ENCODE peak calls at places on chromosome 20, in four cellular contexts. T, I, V and E are unnamed samples.

GRCh38 chr20:12207875-12208274 is 290.2 kb downstream of the BTBD3 start:
- DNase-seq in I (no peak), V (no peak), T (peak), E (no peak)

GRCh38 chr20:2751868-2752630 is 48.4 kb downstream of the CPXM1 start:
- DNase-seq in T (no peak), I (no peak), V (no peak), E (no peak)

GRCh38 chr20:63855363-63856110 is 5.8 kb upstream of the ABHD16B start:
- DNase-seq in I (no peak), V (no peak), T (no peak), E (no peak)

GRCh38 chr20:57420571-57421257 is 29.5 kb downstream of the RBM38 start:
- DNase-seq in I (no peak), T (no peak), V (no peak), E (no peak)

GRCh38 chr20:14950633-14951032 is 613.2 kb upstream of the FLRT3 start:
- DNase-seq in T (no peak), I (no peak), V (no peak), E (no peak)

GRCh38 chr20:10369723-10370090 is 64.3 kb downstream of the MKKS start:
- DNase-seq in I (no peak), V (peak), T (no peak), E (peak)

GRCh38 chr20:40488401-40488800 is 200.6 kb downstream of the MAFB start:
- DNase-seq in T (no peak), V (no peak), I (no peak), E (no peak)

GRCh38 chr20:16003310-16003709 is 569.9 kb downstream of the KIF16B start:
- DNase-seq in I (no peak), T (no peak), V (no peak), E (no peak)

GRCh38 chr20:37364927-37365272 is 19.0 kb downstream of the SRC start:
- DNase-seq in T (no peak), I (no peak), V (no peak), E (no peak)

GRCh38 chr20:6651561-6651960 is 115.9 kb upstream of the BMP2 start:
- DNase-seq in V (no peak), I (no peak), T (no peak), E (no peak)

GRCh38 chr20:47336013-47336754 is 20.3 kb downstream of the ZMYND8 start:
- DNase-seq in I (peak), V (peak), T (peak), E (no peak)

GRCh38 chr20:34953960-34954359 is 1.6 kb downstream of the GSS start:
- DNase-seq in V (no peak), T (no peak), I (no peak), E (no peak)

GRCh38 chr20:542777-543368 is 717 bp downstream of the CSNK2A1 start:
- DNase-seq in V (no peak), T (no peak), I (no peak), E (no peak)

GRCh38 chr20:35122787-35123405 is 24.2 kb downstream of the EDEM2 start:
- DNase-seq in T (no peak), V (no peak), I (no peak), E (no peak)

GRCh38 chr20:32509639-32510066 is 75.5 kb downstream of the NOL4L start:
- DNase-seq in T (no peak), V (no peak), I (peak), E (no peak)

GRCh38 chr20:8670900-8671229 is 398.0 kb upstream of the PLCB4 start:
- DNase-seq in I (no peak), V (no peak), T (no peak), E (no peak)

GRCh38 chr20:14633507-14633906 is 296.1 kb upstream of the FLRT3 start:
- DNase-seq in T (no peak), V (no peak), I (no peak), E (no peak)

GRCh38 chr20:688809-689208 is 13.2 kb upstream of the SCRT2 start:
- DNase-seq in I (peak), T (no peak), V (peak), E (no peak)

GRCh38 chr20:20548527-20549266 is 163.7 kb downstream of the RALGAPA2 start:
- DNase-seq in I (no peak), T (no peak), V (peak), E (no peak)

GRCh38 chr20:47353224-47353696 is 3.2 kb downstream of the ZMYND8 start:
- DNase-seq in V (no peak), T (no peak), I (no peak), E (no peak)

GRCh38 chr20:55678970-55679667 is 326.2 kb downstream of the CBLN4 start:
- DNase-seq in T (no peak), V (no peak), I (no peak), E (no peak)

GRCh38 chr20:931401-931800 is 15.3 kb upstream of the ANGPT4 start:
- DNase-seq in V (no peak), I (no peak), T (no peak), E (no peak)

GRCh38 chr20:4493386-4493785 is 228.3 kb upstream of the PRND start:
- DNase-seq in I (no peak), T (no peak), V (peak), E (no peak)

GRCh38 chr20:4951299-4951698 is 50.0 kb downstream of the SLC23A2 start:
- DNase-seq in V (peak), T (peak), I (peak), E (no peak)

GRCh38 chr20:57899554-57899953 is 189.7 kb upstream of the PMEPA1 start:
- DNase-seq in I (no peak), T (no peak), V (no peak), E (no peak)

GRCh38 chr20:48826883-48827771 is 672 bp downstream of the PREX1 start:
- DNase-seq in T (no peak), V (no peak), I (no peak), E (no peak)

GRCh38 chr20:10978713-10979112 is 304.9 kb upstream of the JAG1 start:
- DNase-seq in T (no peak), V (no peak), I (no peak), E (no peak)

GRCh38 chr20:31717478-31717946 is 5.2 kb downstream of the BCL2L1 start:
- DNase-seq in V (no peak), I (no peak), T (no peak), E (no peak)

GRCh38 chr20:35595456-35595855 is 20.2 kb upstream of the SPAG4 start:
- DNase-seq in V (no peak), I (no peak), T (no peak), E (no peak)

GRCh38 chr20:7843613-7844012 is 96.6 kb downstream of the HAO1 start:
- DNase-seq in V (no peak), I (no peak), T (no peak), E (peak)

GRCh38 chr20:33915726-33916331 is 77.9 kb upstream of the RALY start:
- DNase-seq in V (no peak), T (no peak), I (no peak), E (no peak)

GRCh38 chr20:13898012-13898612 is 92.3 kb downstream of the SEL1L2 start:
- DNase-seq in I (no peak), V (no peak), T (no peak), E (no peak)

GRCh38 chr20:10322073-10323012 is 103.7 kb downstream of the SNAP25 start:
- DNase-seq in V (no peak), T (no peak), I (no peak), E (no peak)

GRCh38 chr20:47319517-47320252 is 36.8 kb downstream of the ZMYND8 start:
- DNase-seq in T (peak), I (peak), V (peak), E (no peak)

GRCh38 chr20:45545754-45546453 is 1.3 kb downstream of the EPPIN start:
- DNase-seq in I (peak), T (no peak), V (no peak), E (no peak)

GRCh38 chr20:24389686-24390085 is 79.7 kb upstream of the SYNDIG1 start:
- DNase-seq in I (no peak), T (peak), V (no peak), E (no peak)

GRCh38 chr20:57289401-57290177 is 23.1 kb upstream of the BMP7 start:
- DNase-seq in V (no peak), I (no peak), T (no peak), E (no peak)

GRCh38 chr20:11882651-11883050 is 35.0 kb upstream of the BTBD3 start:
- DNase-seq in V (no peak), T (no peak), I (no peak), E (no peak)

GRCh38 chr20:47306755-47307370 is 49.6 kb downstream of the ZMYND8 start:
- DNase-seq in V (no peak), I (no peak), T (no peak), E (no peak)

DNA sequence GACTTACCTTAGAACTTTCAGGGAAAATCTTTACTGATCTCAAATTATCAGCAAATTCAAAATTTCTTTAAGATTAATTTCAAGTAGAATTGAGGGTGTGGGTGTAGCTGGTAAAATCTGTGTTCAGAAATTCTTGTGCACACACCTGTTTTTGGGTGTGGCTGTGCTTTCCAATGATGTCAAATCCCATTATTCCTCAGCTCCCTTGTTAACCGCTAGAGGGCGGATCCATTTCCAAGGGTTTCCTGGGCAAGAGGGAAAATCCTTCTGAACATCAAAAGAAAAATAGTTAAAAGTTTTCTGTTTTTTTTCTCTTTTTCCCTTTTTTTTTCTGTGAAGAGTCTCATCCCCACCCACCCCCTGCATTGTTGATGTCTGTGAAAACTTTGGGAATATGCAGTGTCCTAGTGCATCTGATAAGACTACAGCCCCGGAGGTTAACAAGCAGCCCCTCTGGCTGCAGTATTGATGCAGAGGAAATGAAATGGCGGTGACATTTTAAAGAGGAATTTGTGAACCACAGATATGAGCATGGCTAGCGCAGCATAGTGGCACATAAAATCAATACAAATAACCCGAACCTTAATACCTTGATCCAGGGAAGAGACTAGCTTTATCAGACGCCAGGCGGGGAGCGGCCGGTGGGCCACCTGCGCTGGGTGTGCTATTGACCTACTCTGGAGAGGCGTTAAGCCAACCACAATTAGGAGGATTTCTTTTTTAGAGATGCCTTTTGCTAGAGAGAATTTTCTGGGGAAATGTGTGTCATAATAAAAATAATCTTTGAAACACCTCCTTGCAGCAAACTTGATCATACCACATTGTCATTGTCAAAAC is 130.9 kb downstream of the FOXA2 start:
- DNase-seq in I (no peak), T (no peak), V (peak), E (no peak)
- TF ChIP-seq CTCF in I (peak), T (peak), V (peak), E (peak)

DNA sequence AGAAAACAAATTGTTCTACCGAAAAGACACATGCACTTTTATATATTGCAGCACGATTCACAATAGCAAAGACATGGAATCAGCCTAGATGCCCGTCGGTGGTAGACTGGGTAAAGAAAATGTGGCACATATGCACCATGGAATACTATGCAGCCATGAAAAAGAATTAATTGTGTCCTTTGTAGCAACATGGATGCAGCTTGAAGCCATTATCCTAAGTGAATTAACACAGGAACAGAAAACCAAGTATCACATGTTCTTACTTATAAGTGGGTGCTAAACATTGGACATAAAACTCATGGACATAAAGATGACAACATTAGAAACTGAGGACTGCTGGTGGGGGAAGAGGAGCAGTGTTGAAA is 32.4 kb downstream of the RALGAPB start:
- DNase-seq in V (no peak), T (no peak), I (no peak), E (no peak)
- TF ChIP-seq CTCF in V (no peak), T (no peak), I (no peak), E (no peak)

GRCh38 chr20:62804021-62804631 is 509 bp upstream of the OGFR start:
- DNase-seq in I (no peak), T (no peak), V (no peak), E (no peak)
- TF ChIP-seq CTCF in I (no peak), T (no peak), V (no peak), E (no peak)

GRCh38 chr20:18066421-18067333 is 9.0 kb upstream of the OVOL2 start:
- DNase-seq in T (no peak), V (no peak), I (no peak), E (no peak)
- TF ChIP-seq CTCF in T (no peak), V (peak), I (peak), E (peak)

GRCh38 chr20:44111712-44112335 is 75.2 kb downstream of the JPH2 start:
- DNase-seq in I (peak), T (no peak), V (no peak), E (no peak)

GRCh38 chr20:44112456-44112855 is 74.5 kb downstream of the JPH2 start:
- DNase-seq in I (no peak), T (no peak), V (no peak), E (no peak)

GRCh38 chr20:44110816-44111568 is 76.0 kb downstream of the JPH2 start:
- DNase-seq in I (no peak), T (no peak), V (no peak), E (no peak)

GRCh38 chr20:44112889-44113641 is 73.9 kb downstream of the JPH2 start:
- DNase-seq in I (no peak), V (no peak), T (no peak), E (no peak)

GRCh38 chr20:44109951-44110361 is 77.0 kb downstream of the JPH2 start:
- DNase-seq in I (no peak), T (no peak), V (no peak), E (no peak)
- TF ChIP-seq CTCF in I (peak), T (no peak), V (peak), E (peak)

GRCh38 chr20:58973866-58974265 is 7.2 kb upstream of the NELFCD start:
- DNase-seq in V (no peak), I (no peak), T (no peak), E (no peak)
- TF ChIP-seq CTCF in V (no peak), I (no peak), T (no peak), E (no peak)

GRCh38 chr20:41540459-41540858 is 77.7 kb downstream of the CHD6 start:
- DNase-seq in T (no peak), V (no peak), I (no peak), E (no peak)
- TF ChIP-seq CTCF in T (no peak), V (no peak), I (no peak), E (no peak)

GRCh38 chr20:49982346-49983122 is at the start of gene SNAI1:
- DNase-seq in I (peak), T (peak), V (peak), E (peak)

GRCh38 chr20:49981218-49982071 is 1.3 kb upstream of the SNAI1 start:
- DNase-seq in V (no peak), T (no peak), I (no peak), E (no peak)

GRCh38 chr20:49980140-49981008 is 2.4 kb upstream of the SNAI1 start:
- DNase-seq in T (no peak), V (peak), I (no peak), E (no peak)

GRCh38 chr20:49983123-49983847 is 505 bp downstream of the SNAI1 start:
- DNase-seq in V (peak), I (no peak), T (no peak), E (no peak)

GRCh38 chr20:49982072-49982345 is 771 bp upstream of the SNAI1 start:
- DNase-seq in I (no peak), V (no peak), T (no peak), E (no peak)
- TF ChIP-seq CTCF in I (no peak), V (no peak), T (no peak), E (no peak)

DNA sequence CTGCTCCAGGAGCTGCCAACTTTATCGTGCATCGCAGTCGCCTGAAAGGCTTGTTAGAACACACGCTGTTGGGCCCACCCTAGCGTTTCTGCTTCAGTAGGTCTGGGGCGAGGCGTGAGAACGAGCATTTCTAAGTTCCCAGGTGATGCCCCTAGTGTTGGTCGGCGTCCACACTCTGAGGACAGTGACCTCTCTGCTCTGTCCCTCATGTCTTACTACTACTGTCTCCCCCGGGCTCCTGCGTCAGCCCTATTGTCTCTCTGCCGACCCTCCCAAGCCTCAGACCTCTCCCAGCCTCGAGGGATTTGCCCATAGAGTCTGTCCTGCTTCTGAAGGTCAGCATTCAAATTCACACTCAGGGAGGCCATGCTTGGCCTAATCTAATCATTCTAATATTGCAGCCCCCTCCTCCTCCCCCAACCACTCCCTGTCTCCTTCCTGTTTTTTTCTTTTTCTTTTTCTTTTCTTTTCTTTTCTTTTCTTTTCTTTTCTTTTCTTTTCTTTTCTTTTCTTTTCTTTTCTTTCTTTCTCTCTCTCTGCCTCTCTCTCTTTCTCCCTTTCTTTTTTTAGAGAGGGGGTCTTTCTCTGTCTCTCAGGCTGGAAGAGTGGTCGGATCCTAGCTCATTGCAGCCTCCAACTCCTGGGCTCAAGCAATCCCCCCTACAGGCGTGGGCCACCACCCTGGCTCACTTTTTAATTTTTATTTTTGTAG is 873 bp upstream of the ZFP64 start:
- DNase-seq in T (peak), I (peak), V (no peak), E (no peak)
- TF ChIP-seq CTCF in T (no peak), I (no peak), V (no peak), E (no peak)